ENCODE peak calls at places on chromosomes 1 and 21, in four cellular contexts. One of them, this sample, is unnamed.

GRCh38 chr1:24904731-24905354 is 25.2 kb downstream of the RUNX3 start:
- DNase-seq in CD4-positive, CD25-positive, alpha-beta regulatory T cell: no peak
- DNase-seq in HCT116: no peak
- DNase-seq in SJSA1: peak; percentile 37
- DNase-seq in this sample: no peak

GRCh38 chr1:100036718-100037664 is 67.2 kb downstream of the SLC35A3 start:
- DNase-seq in CD4-positive, CD25-positive, alpha-beta regulatory T cell: no peak
- DNase-seq in HCT116: no peak
- DNase-seq in SJSA1: no peak
- DNase-seq in this sample: peak; percentile 12

GRCh38 chr1:36328713-36329112 is 5.3 kb upstream of the EVA1B start:
- DNase-seq in CD4-positive, CD25-positive, alpha-beta regulatory T cell: no peak
- DNase-seq in HCT116: no peak
- DNase-seq in SJSA1: no peak
- DNase-seq in this sample: no peak

GRCh38 chr1:178953538-178954207 is 72.0 kb upstream of the FAM20B start:
- DNase-seq in CD4-positive, CD25-positive, alpha-beta regulatory T cell: no peak
- DNase-seq in HCT116: no peak
- DNase-seq in SJSA1: no peak
- DNase-seq in this sample: no peak

GRCh38 chr1:2862441-2863148 is 61.1 kb upstream of the TTC34 start:
- DNase-seq in CD4-positive, CD25-positive, alpha-beta regulatory T cell: no peak
- DNase-seq in HCT116: no peak
- DNase-seq in SJSA1: no peak
- DNase-seq in this sample: no peak

GRCh38 chr1:109479311-109479710 is 4.4 kb upstream of the ATXN7L2 start:
- DNase-seq in CD4-positive, CD25-positive, alpha-beta regulatory T cell: no peak
- DNase-seq in HCT116: no peak
- DNase-seq in SJSA1: no peak
- DNase-seq in this sample: no peak

GRCh38 chr1:111778541-111779051 is 22.9 kb downstream of the DDX20 start:
- DNase-seq in CD4-positive, CD25-positive, alpha-beta regulatory T cell: no peak
- DNase-seq in HCT116: no peak
- DNase-seq in SJSA1: peak; percentile 54
- DNase-seq in this sample: no peak

GRCh38 chr1:23449306-23449705 is 24.8 kb upstream of the TCEA3 start:
- DNase-seq in CD4-positive, CD25-positive, alpha-beta regulatory T cell: no peak
- DNase-seq in HCT116: no peak
- DNase-seq in SJSA1: no peak
- DNase-seq in this sample: no peak

GRCh38 chr1:41679994-41680393 is 195.5 kb upstream of the EDN2 start:
- DNase-seq in CD4-positive, CD25-positive, alpha-beta regulatory T cell: no peak
- DNase-seq in HCT116: no peak
- DNase-seq in SJSA1: no peak
- DNase-seq in this sample: no peak

GRCh38 chr21:21712761-21713558 is 714.8 kb downstream of the NCAM2 start:
- DNase-seq in CD4-positive, CD25-positive, alpha-beta regulatory T cell: no peak
- DNase-seq in HCT116: no peak
- DNase-seq in SJSA1: no peak
- DNase-seq in this sample: no peak

GRCh38 chr1:173137116-173137515 is 70.0 kb downstream of the TNFSF4 start:
- DNase-seq in CD4-positive, CD25-positive, alpha-beta regulatory T cell: no peak
- DNase-seq in HCT116: no peak
- DNase-seq in SJSA1: no peak
- DNase-seq in this sample: no peak

GRCh38 chr1:26281971-26282693 is 2.2 kb downstream of the SH3BGRL3 start:
- DNase-seq in CD4-positive, CD25-positive, alpha-beta regulatory T cell: no peak
- DNase-seq in HCT116: no peak
- DNase-seq in SJSA1: peak; percentile 55
- DNase-seq in this sample: no peak

GRCh38 chr1:90370696-90371095 is 346.4 kb downstream of the BARHL2 start:
- DNase-seq in CD4-positive, CD25-positive, alpha-beta regulatory T cell: no peak
- DNase-seq in HCT116: no peak
- DNase-seq in SJSA1: no peak
- DNase-seq in this sample: no peak

GRCh38 chr21:41877901-41878830 is 978 bp downstream of the PRDM15 start:
- DNase-seq in CD4-positive, CD25-positive, alpha-beta regulatory T cell: peak; percentile 33
- DNase-seq in HCT116: no peak
- DNase-seq in SJSA1: no peak
- DNase-seq in this sample: peak; percentile 70

GRCh38 chr1:24636661-24637357 is 6.3 kb upstream of the SRRM1 start:
- DNase-seq in CD4-positive, CD25-positive, alpha-beta regulatory T cell: no peak
- DNase-seq in HCT116: no peak
- DNase-seq in SJSA1: no peak
- DNase-seq in this sample: no peak

GRCh38 chr1:118039170-118039569 is 109.6 kb downstream of the WDR3 start:
- DNase-seq in CD4-positive, CD25-positive, alpha-beta regulatory T cell: no peak
- DNase-seq in HCT116: no peak
- DNase-seq in SJSA1: no peak
- DNase-seq in this sample: no peak

GRCh38 chr1:242129103-242129502 is 130.2 kb upstream of the MAP1LC3C start:
- DNase-seq in CD4-positive, CD25-positive, alpha-beta regulatory T cell: no peak
- DNase-seq in HCT116: peak; percentile 31
- DNase-seq in SJSA1: no peak
- DNase-seq in this sample: no peak

GRCh38 chr1:224430511-224431113 is 4.0 kb downstream of the WDR26 start:
- DNase-seq in CD4-positive, CD25-positive, alpha-beta regulatory T cell: peak; percentile 71
- DNase-seq in HCT116: no peak
- DNase-seq in SJSA1: no peak
- DNase-seq in this sample: peak; percentile 57

DNA sequence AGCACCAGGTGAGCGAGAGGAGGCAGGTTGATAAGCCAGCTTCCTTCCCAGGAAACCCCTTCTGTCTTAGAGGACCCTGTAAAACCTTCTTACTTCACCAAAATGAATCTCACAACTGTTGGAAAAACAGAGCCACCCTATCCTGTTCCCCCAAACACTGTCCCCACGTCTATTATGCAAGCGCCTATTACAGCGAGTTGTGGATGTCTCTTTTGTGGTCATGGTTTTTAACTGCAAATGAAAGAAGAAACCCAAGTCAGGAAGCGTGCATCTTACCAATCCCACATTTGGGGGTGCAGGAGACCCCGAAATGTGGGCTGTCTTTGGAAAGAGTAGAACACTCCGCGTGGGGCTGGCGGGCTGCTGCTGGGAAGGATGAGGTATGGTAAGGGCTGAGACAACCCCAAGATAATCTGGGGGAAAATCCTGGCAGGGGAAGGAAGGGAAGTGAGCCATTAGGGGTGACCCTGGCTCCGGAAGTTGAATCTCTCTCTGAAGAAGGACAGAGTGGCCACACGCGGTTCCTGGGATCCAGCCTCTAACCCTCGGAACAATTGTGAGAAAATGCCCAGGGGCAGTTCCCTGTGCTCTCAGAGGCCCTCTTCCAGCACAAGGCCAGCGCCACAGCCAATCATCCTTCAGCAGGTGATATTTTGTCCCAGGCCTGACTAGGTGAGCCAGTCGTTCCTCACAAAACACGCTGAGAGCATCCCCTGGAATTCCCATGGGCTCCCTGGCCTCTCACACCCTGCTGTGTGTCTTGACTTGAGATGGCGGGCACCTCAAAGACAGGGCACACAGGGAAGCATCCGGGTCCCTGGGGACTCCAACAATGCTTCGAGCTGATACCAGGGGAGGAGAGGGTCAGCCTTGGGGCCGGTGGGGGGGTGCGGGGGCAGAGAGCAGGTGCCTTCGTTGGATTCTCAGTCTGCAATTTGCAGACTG is 168.5 kb upstream of the IRF2BP2 start:
- DNase-seq in CD4-positive, CD25-positive, alpha-beta regulatory T cell: no peak
- DNase-seq in HCT116: no peak
- DNase-seq in SJSA1: peak; percentile 49
- DNase-seq in this sample: no peak
- H3K4me3 ChIP-seq in CD4-positive, CD25-positive, alpha-beta regulatory T cell: no peak overlapping the region
- H3K4me3 ChIP-seq in HCT116: no peak overlapping the region
- H3K4me3 ChIP-seq in SJSA1: no peak overlapping the region
- H3K4me3 ChIP-seq in this sample: no peak overlapping the region

DNA sequence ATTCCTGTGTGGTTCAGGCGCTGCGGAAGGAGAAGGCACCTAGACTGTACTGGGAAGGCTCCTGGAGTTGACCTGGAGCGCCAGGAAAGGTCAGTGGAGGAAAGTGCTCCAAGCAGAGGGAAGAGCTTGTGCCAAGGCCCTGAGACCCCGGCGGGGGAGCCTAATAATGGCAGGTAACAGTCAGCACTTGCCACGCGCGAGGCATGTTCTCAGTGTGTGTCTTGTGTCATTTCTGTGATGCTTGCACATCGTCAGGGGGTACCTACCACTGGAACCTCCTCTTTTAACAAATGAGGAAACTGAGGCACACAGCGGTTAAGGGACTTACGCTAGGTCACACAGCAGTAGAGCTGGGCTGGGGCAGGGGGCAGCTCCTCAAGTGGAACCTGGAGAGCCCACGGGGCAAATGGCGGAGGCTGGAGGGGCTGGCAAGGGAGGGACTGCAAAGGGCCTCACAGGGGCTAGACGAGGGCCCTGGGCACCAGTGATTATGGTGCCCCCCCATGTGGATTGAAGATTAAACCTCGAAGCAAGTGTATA is 976 bp upstream of the BMP8B start:
- DNase-seq in CD4-positive, CD25-positive, alpha-beta regulatory T cell: no peak
- DNase-seq in HCT116: no peak
- DNase-seq in SJSA1: no peak
- DNase-seq in this sample: no peak
- H3K4me3 ChIP-seq in CD4-positive, CD25-positive, alpha-beta regulatory T cell: no peak overlapping the region
- H3K4me3 ChIP-seq in HCT116: peak overlapping the region; percentile 69
- H3K4me3 ChIP-seq in SJSA1: no peak overlapping the region
- H3K4me3 ChIP-seq in this sample: no peak overlapping the region

GRCh38 chr1:145956776-145957442 is 908 bp downstream of the LIX1L start:
- DNase-seq in CD4-positive, CD25-positive, alpha-beta regulatory T cell: peak; percentile 19
- DNase-seq in HCT116: no peak
- DNase-seq in SJSA1: no peak
- DNase-seq in this sample: no peak

GRCh38 chr1:145958734-145959133 is 917 bp upstream of the LIX1L start:
- DNase-seq in CD4-positive, CD25-positive, alpha-beta regulatory T cell: no peak
- DNase-seq in HCT116: no peak
- DNase-seq in SJSA1: no peak
- DNase-seq in this sample: no peak

GRCh38 chr1:145957443-145958319 is at the start of gene LIX1L:
- DNase-seq in CD4-positive, CD25-positive, alpha-beta regulatory T cell: peak; percentile 94
- DNase-seq in HCT116: peak; percentile 90
- DNase-seq in SJSA1: peak; percentile 97
- DNase-seq in this sample: peak; percentile 96

GRCh38 chr1:145955436-145955835 is 2.4 kb downstream of the LIX1L start:
- DNase-seq in CD4-positive, CD25-positive, alpha-beta regulatory T cell: no peak
- DNase-seq in HCT116: no peak
- DNase-seq in SJSA1: no peak
- DNase-seq in this sample: no peak

DNA sequence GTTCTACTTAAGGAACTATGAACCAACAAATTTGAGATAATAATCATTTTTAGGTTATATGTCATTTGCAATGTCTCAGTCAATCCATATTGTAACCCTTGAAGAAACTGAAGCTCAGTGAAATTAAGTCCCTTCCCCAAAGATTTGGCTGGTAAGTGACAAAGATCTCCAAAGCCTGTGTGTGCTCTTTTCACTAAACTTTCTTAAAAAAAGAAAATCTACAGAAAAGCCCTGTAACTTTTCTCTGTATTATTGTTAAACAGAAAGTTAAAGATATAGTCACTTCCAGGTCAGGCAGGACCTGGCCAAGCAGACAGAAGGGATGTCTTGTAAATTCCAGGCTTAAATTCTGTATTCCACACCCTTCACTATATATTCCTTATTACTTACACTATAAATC is 1.5 kb downstream of the LIX1L start:
- DNase-seq in CD4-positive, CD25-positive, alpha-beta regulatory T cell: no peak
- DNase-seq in HCT116: no peak
- DNase-seq in SJSA1: no peak
- DNase-seq in this sample: no peak
- H3K4me3 ChIP-seq in CD4-positive, CD25-positive, alpha-beta regulatory T cell: peak overlapping the region; percentile 93
- H3K4me3 ChIP-seq in HCT116: no peak overlapping the region
- H3K4me3 ChIP-seq in SJSA1: peak overlapping the region; percentile 52
- H3K4me3 ChIP-seq in this sample: no peak overlapping the region

DNA sequence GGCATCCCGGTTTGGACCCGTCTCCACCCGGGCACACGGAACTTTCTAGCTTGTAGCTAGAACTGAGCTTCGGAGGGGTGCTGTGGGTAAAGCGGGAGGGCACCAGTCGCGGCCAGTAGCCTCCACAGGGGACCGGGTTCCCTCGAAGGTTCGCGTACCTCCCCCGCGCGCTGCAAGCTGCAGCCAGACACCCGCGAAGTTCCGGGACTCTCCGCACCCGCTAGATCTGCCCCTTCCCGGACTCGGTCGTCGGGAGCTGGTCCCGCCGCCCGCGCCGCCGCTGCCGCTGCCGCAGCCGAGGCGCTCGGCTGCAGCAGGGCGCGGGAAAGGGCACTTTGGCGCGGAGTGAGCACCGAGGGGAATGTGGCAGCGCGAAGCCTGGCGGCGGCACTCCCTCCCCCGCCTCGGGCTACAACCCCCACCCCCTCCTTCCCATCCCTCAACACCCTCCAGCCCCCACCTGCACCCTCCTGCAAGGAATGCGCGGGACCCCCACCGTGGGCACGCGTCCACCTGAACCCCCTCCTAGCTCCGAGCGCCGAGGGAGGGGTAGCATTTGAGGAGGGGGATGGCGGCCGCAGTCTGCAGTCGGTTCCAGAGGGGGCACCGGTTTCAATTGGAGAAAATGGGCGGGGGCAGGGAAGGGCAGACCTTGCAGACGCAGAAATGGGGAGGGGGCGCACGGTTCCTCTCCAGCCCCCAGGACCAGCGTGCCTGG is 1.1 kb downstream of the CSMD2 start:
- DNase-seq in CD4-positive, CD25-positive, alpha-beta regulatory T cell: no peak
- DNase-seq in HCT116: no peak
- DNase-seq in SJSA1: no peak
- DNase-seq in this sample: no peak
- H3K4me3 ChIP-seq in CD4-positive, CD25-positive, alpha-beta regulatory T cell: no peak overlapping the region
- H3K4me3 ChIP-seq in HCT116: no peak overlapping the region
- H3K4me3 ChIP-seq in SJSA1: peak overlapping the region; percentile 44
- H3K4me3 ChIP-seq in this sample: no peak overlapping the region

This sample was measured in mucosa of descending colon.